ENCODE peak calls at places on chromosomes 13 and 19, in eight cellular contexts. V is lung; T is right atrium auricular region; M is mesendoderm; K is MM.1S; E is CD4-positive, CD25-positive, alpha-beta regulatory T cell; W is coronary artery; H is CD4-positive, alpha-beta memory T cell. J is an unnamed sample.

GRCh38 chr13:111040821-111041220 is 74.3 kb upstream of the ARHGEF7 start:
- DNase-seq in V (peak; percentile 3), T (no peak), M (no peak), K (no peak), E (no peak), W (no peak), H (no peak), J (no peak)

GRCh38 chr13:110925023-110925608 is 10.2 kb upstream of the ANKRD10 start:
- DNase-seq in V (no peak), T (no peak), M (peak; percentile 70), K (no peak), E (no peak), W (peak; percentile 24), H (no peak), J (no peak)

GRCh38 chr13:74250738-74251190 is 116.6 kb upstream of the KLF12 start:
- DNase-seq in V (no peak), T (no peak), M (no peak), K (no peak), E (no peak), W (no peak), H (no peak), J (no peak)

GRCh38 chr19:898663-899062 is 5.4 kb downstream of the RNU6-9 start:
- DNase-seq in V (no peak), T (no peak), M (no peak), K (no peak), E (peak; percentile 28), W (no peak), H (no peak), J (no peak)

GRCh38 chr19:29662604-29663404 is 2.5 kb upstream of the PLEKHF1 start:
- DNase-seq in V (no peak), T (peak; percentile 89), M (peak; percentile 23), K (no peak), E (no peak), W (peak; percentile 90), H (no peak), J (no peak)

GRCh38 chr13:94329754-94330551 is 149.5 kb downstream of the DCT start:
- DNase-seq in V (no peak), T (no peak), M (no peak), K (no peak), E (no peak), W (no peak), H (no peak), J (peak; percentile 45)

GRCh38 chr19:27733551-27734266 is 1479.2 kb downstream of the UQCRFS1 start:
- DNase-seq in V (peak; percentile 10), T (peak; percentile 36), M (no peak), K (no peak), E (no peak), W (peak; percentile 19), H (no peak), J (no peak)

GRCh38 chr13:46315491-46316075 is 71.5 kb downstream of the RUBCNL start:
- DNase-seq in V (no peak), T (peak; percentile 28), M (peak; percentile 15), K (no peak), E (no peak), W (no peak), H (no peak), J (no peak)

GRCh38 chr13:40615619-40616018 is 50.8 kb downstream of the FOXO1 start:
- DNase-seq in V (no peak), T (no peak), M (no peak), K (no peak), E (no peak), W (no peak), H (no peak), J (no peak)

GRCh38 chr19:45901432-45901903 is 945 bp downstream of the MYPOP start:
- DNase-seq in V (no peak), T (peak; percentile 68), M (peak; percentile 29), K (no peak), E (no peak), W (no peak), H (no peak), J (no peak)

GRCh38 chr19:44003461-44004134 is 841 bp downstream of the ZNF230 start:
- DNase-seq in V (no peak), T (no peak), M (no peak), K (peak; percentile 19), E (no peak), W (no peak), H (no peak), J (no peak)

GRCh38 chr19:48329167-48329891 is 4.0 kb downstream of the EMP3 start:
- DNase-seq in V (no peak), T (no peak), M (peak; percentile 82), K (peak; percentile 39), E (peak; percentile 48), W (no peak), H (peak; percentile 33), J (no peak)

GRCh38 chr13:23500858-23501257 is 67.4 kb upstream of the SACS start:
- DNase-seq in V (no peak), T (no peak), M (peak; percentile 28), K (no peak), E (no peak), W (no peak), H (no peak), J (peak; percentile 34)

GRCh38 chr19:30011051-30011578 is 69.1 kb downstream of the URI1 start:
- DNase-seq in V (no peak), T (no peak), M (peak; percentile 42), K (no peak), E (no peak), W (no peak), H (no peak), J (no peak)

GRCh38 chr19:46081928-46082727 is 41.3 kb upstream of the IGFL4 start:
- DNase-seq in V (peak; percentile 37), T (no peak), M (peak; percentile 68), K (peak; percentile 34), E (no peak), W (no peak), H (peak; percentile 9), J (no peak)

GRCh38 chr13:48985751-48986150 is 10.0 kb downstream of the FNDC3A start:
- DNase-seq in V (no peak), T (no peak), M (no peak), K (no peak), E (no peak), W (no peak), H (no peak), J (no peak)

GRCh38 chr13:35866801-35867200 is 264.4 kb downstream of the DCLK1 start:
- DNase-seq in V (no peak), T (no peak), M (no peak), K (no peak), E (no peak), W (no peak), H (no peak), J (no peak)

GRCh38 chr19:10717054-10717355 is 874 bp upstream of the DNM2 start:
- DNase-seq in V (no peak), T (no peak), M (no peak), K (no peak), E (no peak), W (no peak), H (no peak), J (no peak)
- H3K4me3 ChIP-seq in V (no peak overlapping the region), T (peak overlapping the region; percentile 24), M (no peak overlapping the region), K (peak overlapping the region; percentile 41), E (peak overlapping the region; percentile 56), W (peak overlapping the region; percentile 54), H (peak overlapping the region; percentile 34), J (peak overlapping the region; percentile 6)

DNA sequence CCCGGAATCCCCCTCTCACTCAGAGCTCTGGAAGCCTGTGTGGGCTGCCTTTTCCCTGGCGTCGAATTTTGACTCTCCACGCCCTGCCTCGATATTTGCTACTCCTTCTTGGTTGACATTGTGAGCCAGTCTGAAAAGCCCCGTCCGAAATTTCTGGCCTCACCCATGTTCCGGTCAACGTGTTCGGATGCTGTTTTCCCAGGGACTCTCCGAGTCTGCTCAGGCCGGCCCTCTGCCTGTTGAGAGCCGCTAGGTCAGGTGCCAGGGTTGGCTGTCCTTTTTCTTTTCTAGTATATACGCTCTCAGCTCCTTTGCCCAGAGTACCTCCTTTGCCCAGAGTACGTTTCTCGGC is 6.8 kb upstream of the DGKH start:
- DNase-seq in V (peak; percentile 62), T (peak; percentile 73), M (peak; percentile 86), K (no peak), E (no peak), W (peak; percentile 78), H (no peak), J (no peak)
- H3K27ac ChIP-seq in V (peak overlapping the region; percentile 78), T (peak overlapping the region; percentile 98), M (no peak overlapping the region), K (no peak overlapping the region), E (no peak overlapping the region), W (peak overlapping the region; percentile 95), H (no peak overlapping the region), J (no peak overlapping the region)

GRCh38 chr19:9856609-9857008 is 21.5 kb downstream of the PIN1 start:
- DNase-seq in V (no peak), T (no peak), M (no peak), K (no peak), E (no peak), W (no peak), H (no peak), J (no peak)

GRCh38 chr19:9860407-9860806 is 25.3 kb downstream of the PIN1 start:
- DNase-seq in V (no peak), T (no peak), M (no peak), K (no peak), E (no peak), W (no peak), H (no peak), J (no peak)

GRCh38 chr19:9858766-9859165 is 23.6 kb downstream of the PIN1 start:
- DNase-seq in V (no peak), T (no peak), M (no peak), K (no peak), E (no peak), W (no peak), H (no peak), J (no peak)

GRCh38 chr19:9857076-9857721 is 22.1 kb downstream of the PIN1 start:
- DNase-seq in V (no peak), T (no peak), M (no peak), K (no peak), E (no peak), W (no peak), H (no peak), J (no peak)

DNA sequence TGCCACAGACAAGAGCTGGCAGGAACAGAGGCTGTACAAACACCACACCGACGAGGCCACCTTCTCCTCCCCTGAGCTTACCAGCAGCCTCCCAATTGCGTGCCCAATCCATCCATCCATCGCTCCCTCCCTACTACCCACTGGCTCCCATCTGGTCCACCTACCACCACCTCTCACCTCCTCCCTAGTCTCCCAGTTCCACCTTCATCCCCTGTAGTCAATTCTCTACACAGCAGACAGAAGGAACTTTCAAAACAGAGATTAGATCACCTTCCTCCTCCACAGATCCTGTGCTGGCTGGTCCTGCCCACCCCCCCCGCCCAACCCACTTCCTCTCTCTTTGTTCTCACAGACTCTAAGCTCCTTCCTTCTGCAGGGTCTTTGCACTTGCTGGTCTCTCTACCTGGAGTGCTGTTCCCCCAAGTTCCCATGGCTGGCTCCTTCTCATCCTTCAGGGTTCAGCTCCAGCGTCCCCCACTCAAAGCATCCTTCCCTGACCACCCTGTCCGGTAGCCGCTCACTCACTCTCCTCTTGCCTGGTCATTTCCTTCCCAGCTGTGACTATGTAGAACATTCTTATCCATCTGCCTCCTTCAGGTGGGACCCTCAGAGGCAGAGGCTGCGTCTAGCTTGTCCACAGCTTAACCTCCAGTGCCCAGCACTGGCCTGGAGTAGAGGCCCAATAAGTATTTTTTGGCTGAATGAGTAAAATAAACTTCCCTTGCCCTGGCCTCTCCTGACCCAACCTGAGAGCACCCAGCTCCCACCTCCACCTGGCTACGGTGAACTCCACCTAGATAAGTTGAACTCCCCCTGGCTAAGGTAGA is 23.0 kb downstream of the PIN1 start:
- DNase-seq in V (no peak), T (no peak), M (no peak), K (no peak), E (no peak), W (no peak), H (peak; percentile 44), J (no peak)
- H3K4me3 ChIP-seq in V (no peak overlapping the region), T (no peak overlapping the region), M (no peak overlapping the region), K (no peak overlapping the region), E (peak overlapping the region; percentile 86), W (no peak overlapping the region), H (peak overlapping the region; percentile 63), J (no peak overlapping the region)

GRCh38 chr13:80082396-80083096 is 258.4 kb downstream of the SPRY2 start:
- DNase-seq in V (no peak), T (no peak), M (no peak), K (no peak), E (no peak), W (no peak), H (no peak), J (no peak)
- H3K27ac ChIP-seq in V (no peak overlapping the region), T (no peak overlapping the region), M (no peak overlapping the region), K (no peak overlapping the region), E (no peak overlapping the region), W (no peak overlapping the region), H (no peak overlapping the region), J (no peak overlapping the region)